ENCODE peak calls at places on chromosomes 2 and 18, in six cellular contexts. S is colonic mucosa, F is GM06990, N is heart left ventricle, I is pancreas, Z is cardiac fibroblast. R is an unnamed sample.

GRCh38 chr2:196268538-196269338 is 97.4 kb upstream of the STK17B start:
- DNase-seq in Z (peak), F (no peak), N (no peak), S (peak), I (no peak), R (no peak)

GRCh38 chr18:44805643-44806042 is 125.0 kb downstream of the SETBP1 start:
- DNase-seq in N (no peak), F (no peak), S (no peak), I (no peak), Z (no peak), R (no peak)

GRCh38 chr2:209721497-209721896 is 50.1 kb upstream of the UNC80 start:
- DNase-seq in F (no peak), Z (peak), N (no peak), I (no peak), S (no peak), R (no peak)

GRCh38 chr18:45107425-45107824 is 426.7 kb downstream of the SETBP1 start:
- DNase-seq in I (no peak), F (no peak), Z (peak), N (no peak), S (no peak), R (peak)

GRCh38 chr2:238139141-238139840 is 823 bp downstream of the KLHL30 start:
- DNase-seq in Z (no peak), S (no peak), N (no peak), I (peak), F (peak), R (no peak)

GRCh38 chr2:13558368-13558767 is 841.6 kb downstream of the TRIB2 start:
- DNase-seq in I (no peak), S (no peak), Z (peak), N (no peak), F (no peak), R (no peak)

GRCh38 chr2:112260295-112260625 is 5.4 kb upstream of the ZC3H8 start:
- DNase-seq in I (no peak), N (no peak), Z (no peak), S (no peak), F (no peak), R (no peak)

GRCh38 chr2:234091883-234092282 is 41.4 kb downstream of the SPP2 start:
- DNase-seq in S (no peak), I (no peak), N (no peak), Z (no peak), F (no peak), R (no peak)

GRCh38 chr2:11998626-11999378 is 252.4 kb downstream of the LPIN1 start:
- DNase-seq in S (no peak), Z (peak), I (no peak), F (no peak), N (no peak), R (peak)

GRCh38 chr2:58680938-58681337 is 439.8 kb upstream of the FANCL start:
- DNase-seq in I (no peak), F (no peak), Z (peak), N (no peak), S (no peak), R (no peak)

GRCh38 chr2:231515603-231516002 is 14.6 kb downstream of the NMUR1 start:
- DNase-seq in N (no peak), S (no peak), F (no peak), I (peak), Z (no peak), R (no peak)

GRCh38 chr2:235511187-235511661 is 17.4 kb downstream of the AGAP1 start:
- DNase-seq in F (no peak), I (peak), Z (peak), N (no peak), S (peak), R (peak)

GRCh38 chr2:233936089-233936488 is 18.9 kb downstream of the TRPM8 start:
- DNase-seq in I (no peak), Z (no peak), N (no peak), S (no peak), F (no peak), R (no peak)

GRCh38 chr2:168632733-168633132 is 169.7 kb upstream of the NOSTRIN start:
- DNase-seq in I (no peak), S (no peak), Z (peak), F (no peak), N (peak), R (peak)

GRCh38 chr2:24650997-24651642 is 142.1 kb downstream of the PTRHD1 start:
- DNase-seq in N (no peak), I (no peak), S (no peak), Z (no peak), F (no peak), R (no peak)

DNA sequence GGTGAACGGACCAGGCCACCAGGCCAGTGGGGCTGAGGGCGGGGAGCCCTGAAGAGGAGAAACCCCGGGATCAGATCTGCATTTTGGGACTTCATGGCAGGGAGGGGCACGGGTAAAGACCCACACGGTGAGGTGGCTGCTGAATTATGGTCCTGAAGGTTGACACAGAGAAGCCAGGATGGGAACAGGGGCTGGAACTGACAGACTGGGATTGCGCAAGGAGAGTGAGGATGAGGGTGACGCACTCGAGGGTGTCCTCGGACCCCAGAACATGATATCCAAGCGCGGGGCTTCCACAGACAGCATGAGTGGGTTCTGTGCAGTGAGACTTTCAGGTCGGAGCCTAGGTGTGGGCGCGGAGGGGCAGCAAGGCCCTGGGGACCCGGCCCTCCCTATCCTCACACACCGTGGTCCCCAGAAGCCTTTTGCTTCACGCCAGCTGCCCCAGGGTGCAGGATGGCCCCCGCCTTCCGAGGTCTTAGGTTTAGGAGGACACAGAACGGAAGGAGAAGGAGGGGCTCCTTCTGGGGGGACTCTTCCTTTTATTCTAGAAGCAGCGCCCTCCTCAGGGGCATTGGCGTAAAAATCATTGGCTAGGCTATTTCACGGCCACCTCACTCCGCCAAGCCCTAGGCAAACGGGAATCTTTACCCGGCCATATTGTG is 416.8 kb upstream of the HS6ST1 start:
- DNase-seq in F (no peak), S (no peak), Z (no peak), N (no peak), I (peak), R (no peak)
- H3K4me3 ChIP-seq in F (no peak), S (no peak), Z (no peak), N (no peak), I (no peak), R (no peak)

GRCh38 chr2:177688844-177689243 is 296.3 kb downstream of the AGPS start:
- DNase-seq in S (no peak), Z (no peak), F (no peak), I (no peak), N (no peak), R (no peak)

GRCh38 chr2:177692828-177693269 is 300.3 kb downstream of the AGPS start:
- DNase-seq in Z (no peak), F (no peak), S (no peak), I (no peak), N (no peak), R (peak)

GRCh38 chr2:177692042-177692823 is 299.7 kb downstream of the AGPS start:
- DNase-seq in Z (no peak), F (no peak), S (no peak), N (no peak), I (no peak), R (no peak)

GRCh38 chr2:177689623-177690022 is 297.1 kb downstream of the AGPS start:
- DNase-seq in S (no peak), F (no peak), Z (no peak), I (no peak), N (no peak), R (no peak)

DNA sequence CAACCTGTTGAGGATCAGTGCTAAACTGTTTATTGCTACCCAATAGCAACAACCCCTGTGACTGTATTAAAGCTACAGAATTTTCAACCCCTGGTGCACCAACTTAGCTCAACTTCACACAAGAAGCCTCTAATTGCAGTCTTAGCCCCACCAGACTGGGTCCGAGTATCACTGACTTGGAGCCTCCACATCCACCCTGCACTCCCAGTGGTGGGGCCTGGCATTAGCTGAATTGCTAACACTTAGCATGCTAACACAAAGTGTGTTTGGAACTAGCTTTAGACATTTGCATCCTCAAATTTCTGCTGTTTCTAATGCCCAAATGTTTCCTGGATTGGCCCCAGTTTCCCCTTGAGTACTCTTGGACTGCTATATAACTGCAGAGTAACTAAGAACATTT is 298.6 kb downstream of the AGPS start:
- DNase-seq in N (no peak), S (no peak), Z (no peak), I (no peak), F (no peak), R (no peak)
- TF ChIP-seq CTCF in N (no peak), S (no peak), Z (no peak), I (no peak), F (no peak), R (no peak)

GRCh38 chr2:27136751-27137150 is 2.3 kb upstream of the PREB start:
- DNase-seq in N (no peak), I (no peak), Z (no peak), S (no peak), F (no peak), R (no peak)
- H3K4me3 ChIP-seq in N (no peak), I (no peak), Z (no peak), S (no peak), F (no peak), R (no peak)

GRCh38 chr2:232597362-232598079 is 35.9 kb upstream of the EFHD1 start:
- DNase-seq in N (no peak), I (no peak), F (no peak), S (no peak), Z (no peak), R (no peak)

GRCh38 chr2:232593931-232594330 is 39.5 kb upstream of the EFHD1 start:
- DNase-seq in F (no peak), S (no peak), I (no peak), N (no peak), Z (no peak), R (no peak)

GRCh38 chr2:232588680-232589585 is 38.4 kb downstream of the EIF4E2 start:
- DNase-seq in N (no peak), S (peak), I (peak), Z (peak), F (no peak), R (peak)

GRCh38 chr2:232588031-232588430 is 37.5 kb downstream of the EIF4E2 start:
- DNase-seq in S (no peak), F (no peak), I (no peak), N (no peak), Z (no peak), R (no peak)

GRCh38 chr2:232592687-232593407 is 40.6 kb upstream of the EFHD1 start:
- DNase-seq in F (no peak), I (no peak), N (no peak), S (peak), Z (peak), R (peak)
- TF ChIP-seq CTCF in F (no peak), I (no peak), N (no peak), S (no peak), Z (peak), R (peak)

GRCh38 chr2:98937906-98938305 is 1.9 kb upstream of the CRACDL start:
- DNase-seq in F (no peak), I (no peak), S (no peak), Z (no peak), N (no peak), R (no peak)

GRCh38 chr2:98935111-98935770 is 784 bp downstream of the CRACDL start:
- DNase-seq in N (no peak), S (no peak), I (no peak), Z (no peak), F (no peak), R (no peak)

GRCh38 chr2:98936917-98937351 is 909 bp upstream of the CRACDL start:
- DNase-seq in N (no peak), F (no peak), Z (no peak), I (peak), S (no peak), R (no peak)

GRCh38 chr2:98936133-98936916 is at the start of gene CRACDL:
- DNase-seq in F (peak), I (peak), S (no peak), N (no peak), Z (peak), R (no peak)

DNA sequence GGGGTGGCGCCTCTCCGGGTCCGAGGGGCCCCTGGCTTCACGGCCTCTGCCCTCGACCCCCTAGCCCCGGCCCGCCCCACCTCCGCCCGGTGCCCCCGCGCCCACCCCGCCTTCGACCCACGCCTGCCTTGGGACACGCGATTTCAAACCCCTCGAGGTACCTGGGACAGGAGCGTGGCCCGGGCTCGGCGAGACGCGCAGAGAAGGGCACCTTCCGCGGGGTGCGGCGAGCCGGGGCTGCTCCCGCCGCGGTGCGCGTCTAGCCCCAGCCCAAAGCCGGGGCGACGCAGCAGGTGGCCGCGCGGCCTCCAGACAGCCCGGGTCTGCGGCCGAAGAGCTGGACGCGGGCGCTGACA is 270 bp downstream of the CRACDL start:
- DNase-seq in N (no peak), Z (no peak), I (peak), F (no peak), S (no peak), R (no peak)
- H3K4me3 ChIP-seq in N (peak), Z (no peak), I (peak), F (no peak), S (peak), R (no peak)

DNA sequence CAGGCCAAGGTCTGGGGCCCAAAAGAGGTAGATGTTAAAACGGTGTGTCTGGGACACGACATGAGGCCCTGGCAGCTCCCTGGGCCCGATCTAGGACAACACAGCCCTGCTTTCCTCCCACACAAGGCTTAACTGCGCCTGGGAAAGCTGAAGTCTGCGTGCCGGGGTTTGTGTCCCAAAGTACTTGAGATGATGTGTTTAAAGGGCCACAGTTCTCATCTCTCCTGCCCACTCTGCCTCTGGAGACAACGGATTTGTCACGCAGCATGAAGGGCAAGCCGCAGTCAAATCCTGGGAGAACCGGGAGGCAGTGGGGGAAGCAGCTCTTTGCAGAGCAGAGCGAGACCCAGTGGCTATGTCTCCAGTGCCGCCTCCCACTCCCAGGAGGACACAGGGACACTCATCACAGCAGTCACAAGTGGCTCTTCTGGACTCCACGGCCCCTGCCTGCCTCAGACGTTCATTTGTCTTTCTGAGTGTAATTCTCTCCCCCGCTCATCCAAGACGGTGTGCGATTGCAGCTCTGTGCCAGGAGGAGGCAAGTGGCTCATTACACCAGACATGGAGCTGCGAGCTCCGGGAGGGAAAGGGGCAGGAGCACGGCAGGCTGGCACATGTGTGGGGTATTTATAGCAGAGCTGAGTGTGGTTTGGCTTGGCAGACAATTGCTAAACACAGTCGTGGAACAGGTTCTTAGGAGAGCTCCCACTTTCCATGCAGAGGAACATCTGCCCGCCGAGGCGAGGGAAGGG is 57.7 kb upstream of the SEMA4C start:
- DNase-seq in F (no peak), I (no peak), Z (peak), S (no peak), N (peak), R (peak)
- TF ChIP-seq CTCF in F (no peak), I (no peak), Z (peak), S (no peak), N (no peak), R (peak)

DNA sequence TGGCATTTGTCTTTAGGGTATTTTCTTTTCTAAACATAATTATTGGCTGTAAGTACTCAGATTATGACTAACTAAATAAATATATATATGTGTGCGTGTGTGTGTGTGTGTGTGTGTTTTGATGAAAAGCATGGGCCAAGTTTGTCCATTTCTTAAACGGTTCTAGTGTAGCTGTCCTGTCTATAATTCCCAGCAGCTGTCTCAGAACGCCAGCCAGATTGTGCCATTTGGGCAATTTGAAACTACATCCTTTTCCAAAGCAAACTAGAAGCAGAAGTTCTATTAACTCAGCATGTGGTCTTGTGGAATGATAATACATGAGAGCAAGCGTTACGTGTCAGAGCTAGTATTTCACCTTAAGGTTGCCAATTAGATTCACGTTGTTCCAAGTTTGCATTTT is 1.7 kb downstream of the ARHGAP28 start:
- DNase-seq in Z (peak), F (no peak), I (no peak), N (no peak), S (no peak), R (peak)
- H3K4me3 ChIP-seq in Z (no peak), F (no peak), I (no peak), N (no peak), S (no peak), R (no peak)

DNA sequence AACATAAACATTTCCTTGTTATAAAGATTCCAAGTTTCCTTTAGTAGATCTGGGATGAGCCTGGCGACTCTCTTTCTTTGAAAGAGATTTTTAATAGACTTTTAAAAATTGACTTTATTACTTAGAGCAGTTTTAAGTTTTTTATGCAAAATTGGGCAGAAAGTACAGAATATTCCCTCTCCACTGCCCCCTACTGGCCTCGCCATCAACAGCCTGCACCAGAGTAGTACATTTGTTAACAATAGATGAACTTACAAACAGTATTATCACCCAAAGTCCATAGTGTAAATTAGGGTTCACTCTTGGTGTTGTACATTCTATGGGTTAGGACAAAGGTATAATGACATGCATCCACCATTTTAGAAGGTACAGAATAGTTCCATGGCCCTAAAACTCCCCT is 3.9 kb downstream of the MAP3K19 start:
- DNase-seq in F (no peak), I (no peak), N (no peak), S (no peak), Z (peak), R (no peak)
- TF ChIP-seq CTCF in F (peak), I (peak), N (no peak), S (no peak), Z (peak), R (peak)

GRCh38 chr18:55120896-55121295 is 161.6 kb upstream of the CCDC68 start:
- DNase-seq in Z (no peak), I (no peak), S (no peak), F (no peak), N (no peak), R (peak)
- H3K4me3 ChIP-seq in Z (no peak), I (no peak), S (no peak), F (no peak), N (no peak), R (no peak)

DNA sequence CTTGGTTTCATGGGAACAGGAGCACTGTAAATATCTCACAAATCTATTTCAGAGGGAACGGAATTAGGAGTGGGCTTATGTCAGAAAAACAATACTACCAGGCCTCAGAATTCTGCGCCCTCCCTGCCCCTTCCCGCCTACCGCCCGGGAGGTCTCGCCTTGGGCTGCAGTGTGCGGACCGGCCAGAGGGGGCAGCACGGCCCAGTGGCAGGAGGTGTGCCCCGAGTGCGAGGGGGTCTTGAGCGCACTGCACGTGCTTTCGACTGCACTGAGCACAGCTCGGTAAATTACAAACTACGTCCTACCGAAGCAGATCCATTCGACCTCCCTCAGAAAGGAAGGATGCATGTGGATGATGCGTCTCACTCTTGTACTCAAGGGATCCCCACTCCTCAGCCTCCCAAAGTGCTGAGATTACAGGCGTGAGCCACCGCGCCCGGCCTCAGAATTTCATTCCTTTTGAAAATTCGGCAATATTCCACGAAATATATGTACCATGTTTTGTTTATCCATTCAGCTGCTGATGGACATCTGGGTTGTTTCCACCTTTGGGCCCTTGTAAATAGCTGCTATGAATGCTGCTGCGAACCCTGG is 297.0 kb downstream of the BCL2 start:
- DNase-seq in S (no peak), I (no peak), Z (no peak), F (no peak), N (no peak), R (no peak)
- TF ChIP-seq CTCF in S (no peak), I (no peak), Z (peak), F (peak), N (peak), R (peak)